ENCODE peak calls at places on chromosome 14, in seven cellular contexts. N is mesendoderm, V is H1, W is mesenchymal stem cell, F is neuronal stem cell, L is H9, A is IMR-90. H is an unnamed sample.

GRCh38 chr14:91170504-91171121 is 56.7 kb downstream of the DGLUCY start:
- DNase-seq in N (no peak), L (no peak), F (no peak), W (no peak), A (peak), V (no peak), H (no peak)

GRCh38 chr14:73741386-73741875 is 27.2 kb upstream of the PNMA1 start:
- DNase-seq in N (peak), F (no peak), V (peak), A (peak), W (peak), L (peak), H (no peak)

GRCh38 chr14:65824285-65824977 is 411.9 kb downstream of the FUT8 start:
- DNase-seq in L (peak), W (peak), F (peak), V (no peak), A (peak), N (peak), H (peak)

GRCh38 chr14:92744198-92744597 is 4.2 kb downstream of the LGMN start:
- DNase-seq in L (no peak), V (no peak), N (no peak), A (no peak), W (no peak), F (no peak), H (no peak)

GRCh38 chr14:104209985-104210520 is 71.7 kb downstream of the KIF26A start:
- DNase-seq in A (no peak), F (no peak), N (no peak), V (no peak), W (no peak), L (no peak), H (no peak)

GRCh38 chr14:23078692-23079116 is 16.2 kb downstream of the ACIN1 start:
- DNase-seq in N (peak), V (no peak), A (peak), L (no peak), W (peak), F (no peak), H (peak)

GRCh38 chr14:104386281-104386841 is 193.2 kb upstream of the C14orf180 start:
- DNase-seq in L (peak), V (no peak), A (no peak), W (no peak), N (no peak), F (no peak), H (no peak)

GRCh38 chr14:37329189-37330001 is 131.7 kb downstream of the MIPOL1 start:
- DNase-seq in N (no peak), V (no peak), F (no peak), A (no peak), W (no peak), L (no peak), H (no peak)

GRCh38 chr14:53963491-53964227 is 7.0 kb upstream of the BMP4 start:
- DNase-seq in V (no peak), F (no peak), L (peak), W (peak), A (no peak), N (peak), H (no peak)

GRCh38 chr14:44778562-44778961 is 183.2 kb downstream of the KLHL28 start:
- DNase-seq in N (peak), A (peak), L (no peak), W (peak), V (no peak), F (peak), H (peak)

GRCh38 chr14:58100735-58101368 is 51.2 kb downstream of the ARMH4 start:
- DNase-seq in W (peak), L (no peak), F (no peak), V (no peak), A (peak), N (no peak), H (no peak)

GRCh38 chr14:92039073-92039719 is 663 bp downstream of the TRIP11 start:
- DNase-seq in V (peak), W (peak), N (peak), A (peak), F (peak), L (peak), H (peak)

GRCh38 chr14:45658226-45658916 is 405.4 kb upstream of the MIS18BP1 start:
- DNase-seq in W (no peak), L (no peak), V (no peak), N (no peak), A (no peak), F (no peak), H (no peak)

GRCh38 chr14:60505448-60505847 is 3.5 kb upstream of the SIX6 start:
- DNase-seq in N (peak), F (peak), A (no peak), L (no peak), V (no peak), W (no peak), H (no peak)

GRCh38 chr14:22579218-22579617 is 9.8 kb downstream of the DAD1 start:
- DNase-seq in L (no peak), W (peak), V (no peak), A (no peak), F (no peak), N (peak), H (no peak)

GRCh38 chr14:102255401-102256190 is 49.4 kb downstream of the MOK start:
- DNase-seq in V (no peak), W (peak), L (no peak), N (no peak), F (no peak), A (peak), H (no peak)

GRCh38 chr14:45253070-45253753 is at the start of gene MIS18BP1:
- DNase-seq in A (peak), V (peak), N (peak), W (peak), L (peak), F (peak), H (peak)

GRCh38 chr14:104885031-104885972 is 20.2 kb downstream of the CEP170B start:
- DNase-seq in V (no peak), W (no peak), A (no peak), N (no peak), L (no peak), F (no peak), H (no peak)

GRCh38 chr14:32303865-32304264 is 25.2 kb upstream of the AKAP6 start:
- DNase-seq in N (no peak), W (no peak), V (no peak), F (no peak), A (no peak), L (no peak), H (no peak)

GRCh38 chr14:101833045-101833444 is 71.5 kb downstream of the PPP2R5C start:
- DNase-seq in L (no peak), F (no peak), W (no peak), V (no peak), N (no peak), A (no peak), H (no peak)

GRCh38 chr14:102028733-102029132 is 58.1 kb downstream of the HSP90AA1 start:
- DNase-seq in N (peak), W (peak), V (no peak), L (no peak), A (peak), F (no peak), H (peak)

GRCh38 chr14:75866981-75867380 is 114.8 kb downstream of the TGFB3 start:
- DNase-seq in V (no peak), F (no peak), A (no peak), N (no peak), L (no peak), W (peak), H (no peak)

GRCh38 chr14:56208520-56208919 is 90.3 kb downstream of the PELI2 start:
- DNase-seq in A (no peak), N (no peak), V (no peak), F (no peak), W (no peak), L (no peak), H (no peak)

GRCh38 chr14:53327716-53328115 is 174.6 kb upstream of the DDHD1 start:
- DNase-seq in N (peak), V (no peak), W (peak), F (no peak), A (peak), L (no peak), H (peak)

GRCh38 chr14:23361763-23362162 is 3.2 kb downstream of the EFS start:
- DNase-seq in V (no peak), F (no peak), W (no peak), A (no peak), N (no peak), L (no peak), H (no peak)

GRCh38 chr14:94897583-94897982 is 127.7 kb upstream of the GSC start:
- DNase-seq in A (no peak), W (no peak), L (no peak), V (no peak), N (no peak), F (no peak), H (no peak)

GRCh38 chr14:59022144-59022543 is 166.3 kb upstream of the DAAM1 start:
- DNase-seq in W (no peak), N (no peak), V (no peak), F (no peak), L (no peak), A (no peak), H (no peak)

GRCh38 chr14:101229666-101230065 is 326.1 kb upstream of the RTL1 start:
- DNase-seq in A (no peak), L (peak), V (no peak), N (no peak), F (no peak), W (no peak), H (no peak)

GRCh38 chr14:84646791-84647500 is 883.0 kb upstream of the FLRT2 start:
- DNase-seq in V (no peak), A (peak), N (no peak), L (no peak), F (no peak), W (peak), H (no peak)

GRCh38 chr14:55336161-55336560 is 64.9 kb downstream of the FBXO34 start:
- DNase-seq in N (no peak), L (no peak), A (no peak), W (no peak), F (no peak), V (no peak), H (no peak)

GRCh38 chr14:65168840-65169239 is 66.5 kb upstream of the MAX start:
- DNase-seq in L (no peak), W (peak), A (no peak), V (no peak), F (no peak), N (peak), H (no peak)

GRCh38 chr14:93047661-93048060 is 68.1 kb downstream of the ITPK1 start:
- DNase-seq in A (no peak), V (no peak), N (no peak), F (no peak), W (no peak), L (no peak), H (no peak)

GRCh38 chr14:96735509-96735908 is 61.7 kb upstream of the VRK1 start:
- DNase-seq in F (no peak), A (no peak), V (no peak), W (no peak), N (no peak), L (no peak), H (no peak)

GRCh38 chr14:68708343-68708742 is 84.5 kb downstream of the ZFP36L1 start:
- DNase-seq in F (no peak), W (no peak), N (no peak), L (no peak), V (no peak), A (no peak), H (no peak)

GRCh38 chr14:68709007-68709406 is 83.9 kb downstream of the ZFP36L1 start:
- DNase-seq in A (no peak), W (no peak), N (no peak), F (no peak), V (no peak), L (no peak), H (no peak)

GRCh38 chr14:68704736-68705720 is 87.8 kb downstream of the ZFP36L1 start:
- DNase-seq in N (no peak), W (no peak), L (no peak), V (no peak), F (no peak), A (peak), H (no peak)

GRCh38 chr14:68705741-68706283 is 87.1 kb downstream of the ZFP36L1 start:
- DNase-seq in L (peak), F (no peak), W (no peak), N (no peak), A (no peak), V (no peak), H (peak)

GRCh38 chr14:68707496-68707895 is 85.4 kb downstream of the ZFP36L1 start:
- DNase-seq in V (no peak), W (no peak), N (no peak), L (no peak), A (no peak), F (no peak), H (no peak)
- H3K23ac ChIP-seq in V (no peak), W (no peak), N (no peak), L (no peak), A (no peak), F (no peak), H (no peak)

GRCh38 chr14:89504084-89504483 is 87.1 kb upstream of the FOXN3 start:
- DNase-seq in A (peak), L (no peak), W (no peak), F (no peak), N (no peak), V (no peak), H (no peak)
- H3K23ac ChIP-seq in A (peak), L (no peak), W (no peak), F (no peak), N (no peak), V (no peak), H (no peak)

DNA sequence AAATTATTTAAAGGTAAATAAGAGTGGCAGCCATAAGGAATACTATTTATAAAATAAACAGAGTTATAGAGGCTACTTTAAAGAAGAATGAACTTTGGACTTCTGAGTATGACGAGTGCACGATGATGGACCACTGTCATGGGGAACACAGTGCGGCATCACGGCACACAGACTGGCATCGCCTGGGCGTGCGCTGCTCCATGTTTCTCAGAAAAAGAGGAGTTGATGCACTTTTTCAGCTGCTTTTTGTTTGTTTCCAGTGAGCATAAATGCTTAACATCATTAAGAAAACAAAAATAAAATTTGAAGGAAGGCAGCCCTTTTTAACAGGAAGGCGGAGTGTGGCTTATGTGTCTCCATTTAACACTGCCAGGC is 23.3 kb upstream of the EAPP start:
- DNase-seq in L (no peak), F (no peak), W (no peak), N (no peak), A (no peak), V (no peak), H (no peak)
- H3K23ac ChIP-seq in L (no peak), F (no peak), W (no peak), N (no peak), A (no peak), V (no peak), H (no peak)

DNA sequence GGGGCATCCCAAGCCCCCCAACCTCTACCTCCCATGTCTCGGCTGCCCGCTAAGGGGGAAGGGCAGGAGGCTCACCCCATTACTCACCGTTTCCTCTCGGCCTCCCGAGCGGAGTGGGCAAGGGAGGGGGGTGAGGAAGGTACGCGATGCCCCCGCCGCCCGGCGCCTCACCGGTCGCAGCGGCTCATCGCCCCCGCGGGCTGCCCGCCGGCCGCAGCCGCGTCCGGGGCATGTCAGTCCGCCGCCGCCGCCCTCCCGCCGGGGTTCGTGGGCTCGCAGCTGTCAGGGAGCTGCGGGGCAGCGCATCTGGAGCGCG is 501 bp downstream of the SLC8A3 start:
- DNase-seq in A (no peak), L (no peak), F (no peak), W (no peak), N (no peak), V (no peak), H (no peak)
- H3K23ac ChIP-seq in A (no peak), L (no peak), F (peak), W (no peak), N (peak), V (no peak), H (no peak)

DNA sequence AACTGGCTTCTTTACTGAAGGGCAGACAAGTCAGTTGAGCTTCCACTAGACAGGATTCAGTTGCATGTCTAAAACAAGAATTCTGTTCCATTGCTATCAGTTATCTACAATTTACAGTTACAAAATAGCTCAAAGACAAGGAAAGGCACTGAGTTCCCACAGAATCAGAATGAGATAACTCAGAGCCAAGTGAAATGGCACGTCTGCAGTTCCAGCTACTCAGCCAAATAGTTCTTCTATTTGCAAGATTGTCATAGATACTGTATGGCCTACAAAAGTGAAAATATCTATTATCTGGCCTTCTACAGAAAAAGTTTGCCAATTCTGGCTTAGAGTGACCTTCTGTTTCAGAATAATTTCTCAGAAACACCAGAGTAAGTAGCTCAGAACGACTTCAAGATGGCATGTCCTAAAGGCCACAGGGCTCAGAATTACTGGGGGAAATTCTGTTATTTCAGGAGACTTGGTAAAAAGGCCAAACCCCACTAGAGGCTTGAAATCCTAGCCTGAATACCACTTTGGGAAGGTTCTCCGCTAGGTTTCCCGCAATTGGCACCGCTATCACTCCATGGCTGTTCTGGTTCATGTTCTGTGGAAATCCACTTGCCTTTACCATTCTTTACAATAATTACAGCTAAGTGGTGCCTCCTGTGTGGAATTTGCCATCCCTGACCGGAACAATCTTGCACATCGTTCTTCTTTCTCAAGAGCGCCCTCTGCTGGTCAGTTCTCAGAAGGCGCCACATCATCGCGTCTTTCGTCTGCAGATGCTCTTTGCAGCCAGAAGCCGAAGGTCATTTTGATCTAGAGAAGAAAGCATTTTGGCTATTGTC is 10.6 kb upstream of the RTRAF start:
- DNase-seq in F (peak), W (peak), L (peak), N (peak), V (peak), A (peak), H (peak)
- H3K23ac ChIP-seq in F (no peak), W (no peak), L (no peak), N (no peak), V (no peak), A (no peak), H (no peak)

GRCh38 chr14:99579077-99579836 is 24.8 kb downstream of the CCDC85C start:
- DNase-seq in W (no peak), A (no peak), N (peak), L (no peak), F (no peak), V (no peak), H (peak)

GRCh38 chr14:99581371-99581770 is 22.6 kb downstream of the CCDC85C start:
- DNase-seq in A (no peak), L (no peak), W (no peak), F (peak), N (no peak), V (no peak), H (no peak)

GRCh38 chr14:99581960-99582359 is 22.0 kb downstream of the CCDC85C start:
- DNase-seq in W (no peak), L (no peak), F (no peak), N (no peak), A (no peak), V (no peak), H (no peak)

GRCh38 chr14:99578541-99579044 is 25.4 kb downstream of the CCDC85C start:
- DNase-seq in W (no peak), N (no peak), L (no peak), V (no peak), F (no peak), A (no peak), H (peak)

DNA sequence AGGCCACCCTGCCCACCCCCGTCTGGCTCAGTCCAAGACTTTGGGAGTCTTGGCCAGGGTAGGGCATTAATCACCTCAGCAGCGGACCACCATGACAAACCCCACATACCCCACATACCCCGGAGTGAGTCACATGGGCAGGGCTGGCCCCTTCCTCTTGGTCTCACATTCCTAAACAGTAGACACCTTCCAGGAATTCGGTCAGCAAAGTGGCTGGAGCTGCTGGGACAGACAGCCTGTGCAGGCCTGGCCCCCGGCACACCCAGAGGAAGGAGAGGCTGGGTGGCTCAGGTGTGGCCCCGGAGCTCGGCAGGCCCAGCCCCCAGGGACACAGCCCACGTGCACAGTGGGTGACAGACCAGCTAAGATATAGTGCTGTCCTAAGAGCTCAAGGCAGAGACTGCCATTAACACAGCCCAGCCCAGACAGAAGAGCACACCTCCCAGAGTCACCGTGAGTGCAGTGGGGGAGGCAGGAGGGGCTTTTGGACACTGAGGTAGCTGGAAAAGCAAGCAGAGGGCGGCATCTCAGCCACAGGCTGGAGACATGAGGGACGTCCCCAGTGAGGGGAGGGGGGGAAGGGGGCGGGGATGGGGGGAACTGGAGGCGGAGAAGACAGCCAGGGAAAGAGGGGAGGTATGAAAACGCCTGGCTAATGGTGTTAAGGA is 24.0 kb downstream of the CCDC85C start:
- DNase-seq in L (peak), A (peak), V (peak), F (no peak), N (peak), W (no peak), H (peak)
- H3K23ac ChIP-seq in L (no peak), A (peak), V (no peak), F (peak), N (peak), W (no peak), H (no peak)